ENCODE peak calls at places on chromosome 22, in five cellular contexts. One of them, this sample, is unnamed.

GRCh38 chr22:44893731-44894080 is 116.1 kb downstream of the PHF21B start:
- DNase-seq in EH: no peak
- DNase-seq in AG09309: no peak
- DNase-seq in posterior cingulate gyrus: no peak
- DNase-seq in kidney glomerular epithelial cell: no peak
- DNase-seq in this sample: no peak

GRCh38 chr22:24039046-24039445 is 27.9 kb downstream of the CABIN1 start:
- DNase-seq in EH: no peak
- DNase-seq in AG09309: no peak
- DNase-seq in posterior cingulate gyrus: no peak
- DNase-seq in kidney glomerular epithelial cell: no peak
- DNase-seq in this sample: no peak

GRCh38 chr22:40628354-40629042 is 8.0 kb downstream of the MRTFA start:
- DNase-seq in EH: peak; percentile 68
- DNase-seq in AG09309: peak; percentile 24
- DNase-seq in posterior cingulate gyrus: no peak
- DNase-seq in kidney glomerular epithelial cell: no peak
- DNase-seq in this sample: no peak

GRCh38 chr22:49873228-49873940 is 19.7 kb downstream of the ZBED4 start:
- DNase-seq in EH: no peak
- DNase-seq in AG09309: no peak
- DNase-seq in posterior cingulate gyrus: no peak
- DNase-seq in kidney glomerular epithelial cell: no peak
- DNase-seq in this sample: no peak

GRCh38 chr22:22576244-22576988 is 17.4 kb upstream of the PRAME start:
- DNase-seq in EH: peak; percentile 54
- DNase-seq in AG09309: no peak
- DNase-seq in posterior cingulate gyrus: peak; percentile 49
- DNase-seq in kidney glomerular epithelial cell: peak; percentile 20
- DNase-seq in this sample: no peak

GRCh38 chr22:23168381-23169031 is 11.8 kb upstream of the BCR start:
- DNase-seq in EH: no peak
- DNase-seq in AG09309: no peak
- DNase-seq in posterior cingulate gyrus: no peak
- DNase-seq in kidney glomerular epithelial cell: no peak
- DNase-seq in this sample: no peak

GRCh38 chr22:41966225-41966606 is 3.0 kb upstream of the SEPTIN3 start:
- DNase-seq in EH: no peak
- DNase-seq in AG09309: no peak
- DNase-seq in posterior cingulate gyrus: no peak
- DNase-seq in kidney glomerular epithelial cell: no peak
- DNase-seq in this sample: no peak

GRCh38 chr22:23128269-23129108 is 13.3 kb downstream of the RSPH14 start:
- DNase-seq in EH: peak; percentile 81
- DNase-seq in AG09309: peak; percentile 62
- DNase-seq in posterior cingulate gyrus: peak; percentile 92
- DNase-seq in kidney glomerular epithelial cell: peak; percentile 31
- DNase-seq in this sample: no peak

GRCh38 chr22:37897805-37898204 is 8.3 kb upstream of the MICALL1 start:
- DNase-seq in EH: peak; percentile 24
- DNase-seq in AG09309: no peak
- DNase-seq in posterior cingulate gyrus: no peak
- DNase-seq in kidney glomerular epithelial cell: no peak
- DNase-seq in this sample: no peak

GRCh38 chr22:38316340-38317236 is 645 bp downstream of the CSNK1E start:
- DNase-seq in EH: peak; percentile 68
- DNase-seq in AG09309: no peak
- DNase-seq in posterior cingulate gyrus: peak; percentile 75
- DNase-seq in kidney glomerular epithelial cell: no peak
- DNase-seq in this sample: no peak

GRCh38 chr22:45891021-45891421 is 85.9 kb downstream of the WNT7B start:
- DNase-seq in EH: no peak
- DNase-seq in AG09309: no peak
- DNase-seq in posterior cingulate gyrus: no peak
- DNase-seq in kidney glomerular epithelial cell: no peak
- DNase-seq in this sample: no peak

GRCh38 chr22:19292262-19293230 is 1.0 kb upstream of the CLTCL1 start:
- DNase-seq in EH: no peak
- DNase-seq in AG09309: no peak
- DNase-seq in posterior cingulate gyrus: peak; percentile 17
- DNase-seq in kidney glomerular epithelial cell: peak; percentile 52
- DNase-seq in this sample: no peak

GRCh38 chr22:23849009-23850006 is 8.4 kb upstream of the SLC2A11 start:
- DNase-seq in EH: peak; percentile 77
- DNase-seq in AG09309: no peak
- DNase-seq in posterior cingulate gyrus: peak; percentile 86
- DNase-seq in kidney glomerular epithelial cell: peak; percentile 35
- DNase-seq in this sample: peak; percentile 57

GRCh38 chr22:41401781-41402648 is 20.3 kb downstream of the TEF start:
- DNase-seq in EH: peak; percentile 88
- DNase-seq in AG09309: peak; percentile 88
- DNase-seq in posterior cingulate gyrus: peak; percentile 88
- DNase-seq in kidney glomerular epithelial cell: peak; percentile 69
- DNase-seq in this sample: no peak

GRCh38 chr22:47032956-47033647 is 270.7 kb downstream of the TBC1D22A start:
- DNase-seq in EH: no peak
- DNase-seq in AG09309: no peak
- DNase-seq in posterior cingulate gyrus: no peak
- DNase-seq in kidney glomerular epithelial cell: no peak
- DNase-seq in this sample: no peak

GRCh38 chr22:48890693-48891554 is 936.7 kb downstream of the BRD1 start:
- DNase-seq in EH: no peak
- DNase-seq in AG09309: no peak
- DNase-seq in posterior cingulate gyrus: peak; percentile 8
- DNase-seq in kidney glomerular epithelial cell: no peak
- DNase-seq in this sample: no peak

GRCh38 chr22:20080776-20081654 is 974 bp downstream of the DGCR8 start:
- DNase-seq in EH: peak; percentile 74
- DNase-seq in AG09309: peak; percentile 4
- DNase-seq in posterior cingulate gyrus: no peak
- DNase-seq in kidney glomerular epithelial cell: peak; percentile 7
- DNase-seq in this sample: no peak

GRCh38 chr22:46622081-46622521 is 1.9 kb downstream of the GRAMD4 start:
- DNase-seq in EH: no peak
- DNase-seq in AG09309: no peak
- DNase-seq in posterior cingulate gyrus: peak; percentile 44
- DNase-seq in kidney glomerular epithelial cell: no peak
- DNase-seq in this sample: no peak

GRCh38 chr22:32660292-32660691 is 141.2 kb upstream of the TIMP3 start:
- DNase-seq in EH: peak; percentile 71
- DNase-seq in AG09309: no peak
- DNase-seq in posterior cingulate gyrus: peak; percentile 58
- DNase-seq in kidney glomerular epithelial cell: peak; percentile 5
- DNase-seq in this sample: no peak

GRCh38 chr22:39122772-39123470 is 25.9 kb downstream of the APOBEC3H start:
- DNase-seq in EH: no peak
- DNase-seq in AG09309: no peak
- DNase-seq in posterior cingulate gyrus: no peak
- DNase-seq in kidney glomerular epithelial cell: no peak
- DNase-seq in this sample: no peak

GRCh38 chr22:49340406-49340805 is 487.3 kb downstream of the BRD1 start:
- DNase-seq in EH: no peak
- DNase-seq in AG09309: no peak
- DNase-seq in posterior cingulate gyrus: no peak
- DNase-seq in kidney glomerular epithelial cell: no peak
- DNase-seq in this sample: no peak

GRCh38 chr22:49433717-49434611 is 393.7 kb downstream of the BRD1 start:
- DNase-seq in EH: no peak
- DNase-seq in AG09309: no peak
- DNase-seq in posterior cingulate gyrus: no peak
- DNase-seq in kidney glomerular epithelial cell: no peak
- DNase-seq in this sample: no peak

GRCh38 chr22:39595622-39596182 is 25.1 kb downstream of the CACNA1I start:
- DNase-seq in EH: no peak
- DNase-seq in AG09309: no peak
- DNase-seq in posterior cingulate gyrus: no peak
- DNase-seq in kidney glomerular epithelial cell: no peak
- DNase-seq in this sample: no peak